ENCODE peak calls at places on chromosome 7, in nine cellular contexts. V is Peyer's patch, W is A549, E is kidney, I is neural progenitor cell, P is PC-9, N is PC-3, M is cardiac muscle cell, U is prostate gland. K is an unnamed sample.

GRCh38 chr7:11193131-11193867 is 219.6 kb downstream of the PHF14 start:
- DNase-seq in V (no peak), W (no peak), E (no peak), I (peak; percentile 64), P (no peak), N (peak; percentile 60), M (peak; percentile 75), U (peak; percentile 27), K (no peak)

GRCh38 chr7:41699532-41699931 is 3.4 kb downstream of the INHBA start:
- DNase-seq in V (no peak), W (no peak), E (no peak), I (peak; percentile 65), P (peak; percentile 30), N (no peak), M (peak; percentile 50), U (no peak), K (no peak)

GRCh38 chr7:101357433-101357832 is 5.2 kb upstream of the COL26A1 start:
- DNase-seq in V (no peak), W (no peak), E (no peak), I (no peak), P (no peak), N (no peak), M (peak; percentile 29), U (no peak), K (no peak)

GRCh38 chr7:9201928-9202327 is 768.5 kb downstream of the NXPH1 start:
- DNase-seq in V (no peak), W (no peak), E (no peak), I (peak; percentile 26), P (no peak), N (no peak), M (no peak), U (no peak), K (no peak)

GRCh38 chr7:69953319-69954067 is 355.2 kb downstream of the AUTS2 start:
- DNase-seq in V (no peak), W (no peak), E (no peak), I (no peak), P (no peak), N (no peak), M (no peak), U (no peak), K (no peak)

GRCh38 chr7:51104278-51104677 is 212.3 kb downstream of the COBL start:
- DNase-seq in V (no peak), W (no peak), E (no peak), I (no peak), P (no peak), N (no peak), M (no peak), U (no peak), K (no peak)

GRCh38 chr7:116242759-116243158 is 32.4 kb downstream of the TES start:
- DNase-seq in V (no peak), W (no peak), E (no peak), I (no peak), P (no peak), N (no peak), M (no peak), U (no peak), K (no peak)

GRCh38 chr7:94584113-94584512 is 71.8 kb downstream of the SGCE start:
- DNase-seq in V (no peak), W (no peak), E (no peak), I (no peak), P (peak; percentile 44), N (peak; percentile 74), M (peak; percentile 58), U (peak; percentile 46), K (no peak)

GRCh38 chr7:137017221-137017620 is 148.8 kb downstream of the CHRM2 start:
- DNase-seq in V (no peak), W (no peak), E (no peak), I (no peak), P (no peak), N (peak; percentile 14), M (no peak), U (no peak), K (no peak)

GRCh38 chr7:133770863-133771492 is 356.2 kb upstream of the LRGUK start:
- DNase-seq in V (no peak), W (no peak), E (no peak), I (no peak), P (no peak), N (peak; percentile 60), M (peak; percentile 9), U (peak; percentile 16), K (no peak)

GRCh38 chr7:91083855-91084644 is 180.2 kb upstream of the FZD1 start:
- DNase-seq in V (no peak), W (no peak), E (no peak), I (no peak), P (no peak), N (peak; percentile 4), M (peak; percentile 17), U (no peak), K (no peak)

GRCh38 chr7:74039337-74039736 is 11.4 kb downstream of the ELN start:
- DNase-seq in V (no peak), W (no peak), E (no peak), I (no peak), P (no peak), N (no peak), M (no peak), U (peak; percentile 67), K (no peak)

GRCh38 chr7:43905954-43906326 is 456 bp downstream of the URGCP start:
- DNase-seq in V (peak; percentile 26), W (peak; percentile 48), E (peak; percentile 75), I (peak; percentile 53), P (peak; percentile 27), N (peak; percentile 14), M (peak; percentile 47), U (peak; percentile 20), K (peak; percentile 56)

GRCh38 chr7:101900103-101900502 is 82.7 kb downstream of the CUX1 start:
- DNase-seq in V (no peak), W (no peak), E (no peak), I (no peak), P (no peak), N (no peak), M (no peak), U (peak; percentile 81), K (peak; percentile 20)

GRCh38 chr7:138186951-138187351 is 110.7 kb downstream of the AKR1D1 start:
- DNase-seq in V (no peak), W (no peak), E (no peak), I (peak; percentile 84), P (peak; percentile 21), N (peak; percentile 45), M (peak; percentile 86), U (no peak), K (peak; percentile 3)

GRCh38 chr7:48052748-48053147 is 17.4 kb downstream of the C7orf57 start:
- DNase-seq in V (no peak), W (no peak), E (no peak), I (no peak), P (peak; percentile 11), N (peak; percentile 48), M (peak; percentile 87), U (no peak), K (peak; percentile 52)

GRCh38 chr7:105493928-105494325 is 28.1 kb downstream of the PUS7 start:
- DNase-seq in V (no peak), W (no peak), E (no peak), I (no peak), P (no peak), N (no peak), M (peak; percentile 21), U (peak; percentile 50), K (no peak)

GRCh38 chr7:105487559-105488218 is 34.4 kb downstream of the PUS7 start:
- DNase-seq in V (no peak), W (peak; percentile 12), E (no peak), I (peak; percentile 9), P (peak; percentile 6), N (peak; percentile 58), M (peak; percentile 80), U (peak; percentile 21), K (peak; percentile 24)

GRCh38 chr7:105489409-105489808 is 32.7 kb downstream of the PUS7 start:
- DNase-seq in V (no peak), W (no peak), E (no peak), I (no peak), P (no peak), N (no peak), M (no peak), U (no peak), K (no peak)

GRCh38 chr7:105493196-105493927 is 28.7 kb downstream of the PUS7 start:
- DNase-seq in V (no peak), W (no peak), E (no peak), I (no peak), P (no peak), N (no peak), M (no peak), U (no peak), K (no peak)

DNA sequence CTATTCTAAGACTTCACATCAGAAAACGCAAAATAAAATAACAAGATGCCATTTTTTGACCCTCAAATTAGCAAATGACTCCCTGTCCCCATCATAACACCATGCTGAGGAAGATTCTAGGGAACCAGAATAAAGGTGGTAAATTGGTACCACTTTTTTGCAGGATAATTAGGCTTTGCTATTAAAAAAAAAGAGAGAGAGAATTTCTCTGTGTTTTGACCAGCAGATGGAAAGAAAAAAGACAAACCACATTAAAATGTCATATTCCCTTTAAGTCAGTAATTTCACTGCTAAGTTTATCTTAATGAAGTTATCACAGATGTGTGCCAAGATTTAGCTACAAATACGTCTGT is 33.9 kb downstream of the PUS7 start:
- DNase-seq in V (no peak), W (no peak), E (no peak), I (no peak), P (no peak), N (no peak), M (no peak), U (no peak), K (no peak)
- TF ChIP-seq CTCF in V (no peak), W (no peak), E (no peak), I (no peak), P (peak; percentile 8), N (peak; percentile 16), M (no peak), U (no peak), K (peak; percentile 35)

GRCh38 chr7:71618281-71618680 is 486.3 kb downstream of the GALNT17 start:
- DNase-seq in V (no peak), W (no peak), E (no peak), I (no peak), P (no peak), N (no peak), M (no peak), U (no peak), K (no peak)
- H3K27ac ChIP-seq in V (no peak overlapping the region), W (no peak overlapping the region), E (no peak overlapping the region), I (no peak overlapping the region), P (no peak overlapping the region), N (no peak overlapping the region), M (no peak overlapping the region), U (no peak overlapping the region), K (no peak overlapping the region)

DNA sequence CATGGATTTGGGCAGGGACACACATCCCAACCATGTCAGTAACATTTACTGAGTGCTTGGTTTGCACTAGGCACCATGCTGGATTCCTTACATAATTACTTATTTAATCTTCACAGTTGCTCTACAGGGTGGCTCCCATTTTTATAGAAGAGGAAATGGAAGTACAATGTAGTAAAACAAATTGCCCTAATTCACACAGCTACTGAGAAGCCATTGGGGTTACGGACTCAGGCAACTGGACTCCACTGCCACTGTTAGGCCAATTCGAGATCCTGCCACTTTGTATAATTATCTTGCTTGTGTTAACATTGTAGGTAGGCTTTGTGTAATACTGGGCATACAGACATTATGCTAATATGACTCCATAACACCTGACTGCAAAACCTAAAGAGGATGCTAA is 8.9 kb upstream of the ESYT2 start:
- DNase-seq in V (no peak), W (no peak), E (no peak), I (no peak), P (no peak), N (no peak), M (no peak), U (no peak), K (no peak)
- TF ChIP-seq CTCF in V (no peak), W (no peak), E (no peak), I (no peak), P (no peak), N (no peak), M (no peak), U (no peak), K (no peak)

GRCh38 chr7:151754142-151754590 is 122.7 kb downstream of the PRKAG2 start:
- DNase-seq in V (peak; percentile 32), W (peak; percentile 98), E (peak; percentile 89), I (peak; percentile 93), P (peak; percentile 93), N (peak; percentile 96), M (peak; percentile 99), U (peak; percentile 83), K (peak; percentile 92)
- H3K27ac ChIP-seq in V (peak overlapping the region; percentile 73), W (peak overlapping the region; percentile 96), E (peak overlapping the region; percentile 83), I (no peak overlapping the region), P (no peak overlapping the region), N (no peak overlapping the region), M (peak overlapping the region; percentile 81), U (peak overlapping the region; percentile 83), K (peak overlapping the region; percentile 86)

K was measured in RWPE1.